ENCODE peak calls at places on chromosomes 7 and 10, in seven cellular contexts. V is lung; R is CD4-positive, alpha-beta T cell; O is HCT116; L is left ventricle myocardium inferior; F is adrenal gland; S is lower lobe of right lung. G is an unnamed sample.

GRCh38 chr7:74479961-74480829 is 26.5 kb downstream of the GTF2IRD1 start:
- DNase-seq in O (no peak), S (peak), L (peak), F (peak), R (no peak), V (peak), G (peak)

GRCh38 chr10:5888843-5889623 is 660 bp downstream of the ANKRD16 start:
- DNase-seq in O (no peak), V (peak), L (peak), F (no peak), S (peak), R (peak), G (no peak)

GRCh38 chr7:67821116-67821515 is 824.5 kb downstream of the TYW1 start:
- DNase-seq in R (no peak), S (no peak), V (no peak), O (no peak), F (no peak), L (no peak), G (no peak)

GRCh38 chr7:92824901-92825480 is 11.4 kb downstream of the CDK6 start:
- DNase-seq in O (no peak), V (no peak), F (no peak), S (no peak), R (no peak), L (no peak), G (no peak)

GRCh38 chr10:86436963-86437362 is 70.4 kb upstream of the GRID1 start:
- DNase-seq in R (no peak), F (no peak), S (no peak), O (no peak), L (no peak), V (no peak), G (no peak)

GRCh38 chr7:34227525-34227924 is 322.2 kb downstream of the BMPER start:
- DNase-seq in V (no peak), F (no peak), R (no peak), O (no peak), S (no peak), L (no peak), G (no peak)

GRCh38 chr10:124364674-124365073 is 54.0 kb downstream of the OAT start:
- DNase-seq in L (no peak), V (no peak), F (no peak), R (no peak), S (no peak), O (no peak), G (no peak)

GRCh38 chr10:60082341-60083038 is 176.1 kb upstream of the CCDC6 start:
- DNase-seq in R (no peak), O (no peak), F (no peak), V (no peak), S (no peak), L (no peak), G (no peak)

GRCh38 chr10:48638739-48639527 is 34.1 kb upstream of the ARHGAP22 start:
- DNase-seq in L (no peak), V (no peak), S (no peak), O (no peak), R (no peak), F (no peak), G (no peak)

GRCh38 chr10:96415896-96416554 is 57.2 kb upstream of the OPALIN start:
- DNase-seq in S (no peak), F (no peak), V (no peak), O (no peak), L (no peak), R (no peak), G (no peak)

GRCh38 chr7:90579181-90579688 is 16.9 kb upstream of the CDK14 start:
- DNase-seq in R (no peak), F (no peak), V (no peak), O (no peak), S (no peak), L (no peak), G (no peak)

GRCh38 chr7:55207423-55207822 is 157.7 kb upstream of the LANCL2 start:
- DNase-seq in L (no peak), R (no peak), S (no peak), F (no peak), V (no peak), O (no peak), G (no peak)

GRCh38 chr7:78792624-78793023 is 660.8 kb downstream of the MAGI2 start:
- DNase-seq in S (no peak), F (no peak), V (no peak), L (no peak), R (no peak), O (no peak), G (no peak)

GRCh38 chr7:35707422-35707821 is 12.5 kb upstream of the HERPUD2 start:
- DNase-seq in L (no peak), V (no peak), F (no peak), R (no peak), O (no peak), S (no peak), G (no peak)

GRCh38 chr7:150357277-150357676 is 11.3 kb upstream of the REPIN1 start:
- DNase-seq in S (no peak), L (no peak), F (no peak), R (peak), V (no peak), O (no peak), G (no peak)

GRCh38 chr7:147584771-147585193 is 1005.8 kb upstream of the C7orf33 start:
- DNase-seq in S (no peak), L (no peak), F (no peak), V (no peak), R (no peak), O (no peak), G (no peak)

GRCh38 chr10:86308056-86308455 is 58.5 kb downstream of the GRID1 start:
- DNase-seq in F (no peak), O (no peak), L (no peak), V (no peak), S (no peak), R (no peak), G (no peak)

GRCh38 chr10:102673961-102674511 is 29.8 kb downstream of the TRIM8 start:
- DNase-seq in F (peak), S (peak), O (no peak), R (peak), L (peak), V (peak), G (peak)

GRCh38 chr10:86263209-86263608 is 103.4 kb downstream of the GRID1 start:
- DNase-seq in V (no peak), R (no peak), S (no peak), L (no peak), O (no peak), F (peak), G (no peak)

GRCh38 chr10:13808556-13809391 is 222.0 kb downstream of the PRPF18 start:
- DNase-seq in F (no peak), V (no peak), L (no peak), O (no peak), R (no peak), S (no peak), G (no peak)

GRCh38 chr7:93566876-93567275 is 7.6 kb downstream of the CALCR start:
- DNase-seq in V (no peak), S (no peak), O (no peak), F (no peak), R (no peak), L (no peak), G (no peak)

GRCh38 chr10:124020871-124021823 is 72.3 kb downstream of the CHST15 start:
- DNase-seq in R (no peak), F (no peak), O (no peak), L (no peak), S (no peak), V (no peak), G (no peak)

GRCh38 chr10:131933016-131933694 is 32.3 kb downstream of the PPP2R2D start:
- DNase-seq in L (no peak), R (no peak), S (no peak), F (no peak), O (no peak), V (no peak), G (no peak)

GRCh38 chr10:18439601-18440000 is 211.8 kb downstream of the NSUN6 start:
- DNase-seq in L (no peak), S (no peak), O (no peak), V (no peak), R (no peak), F (no peak), G (no peak)

GRCh38 chr7:133369130-133369529 is 116.3 kb downstream of the EXOC4 start:
- DNase-seq in R (no peak), V (no peak), F (no peak), L (no peak), S (no peak), O (no peak), G (no peak)

GRCh38 chr10:84957427-84957826 is 629.0 kb downstream of the CCSER2 start:
- DNase-seq in L (no peak), V (no peak), F (no peak), O (no peak), S (no peak), R (no peak), G (no peak)

GRCh38 chr7:80279760-80280159 is 145.1 kb downstream of the GNAI1 start:
- DNase-seq in V (no peak), L (no peak), O (no peak), R (no peak), S (no peak), F (peak), G (no peak)

GRCh38 chr10:104862-105565 is 30.2 kb upstream of the ZMYND11 start:
- DNase-seq in F (no peak), L (no peak), V (no peak), S (no peak), R (no peak), O (no peak), G (no peak)

GRCh38 chr7:143288836-143289235 is 685 bp downstream of the CASP2 start:
- DNase-seq in V (no peak), S (no peak), O (no peak), L (no peak), F (no peak), R (no peak), G (no peak)

GRCh38 chr10:109919224-109919623 is 4.1 kb downstream of the XPNPEP1 start:
- DNase-seq in V (no peak), S (no peak), L (no peak), R (no peak), O (no peak), F (no peak), G (no peak)

GRCh38 chr10:71058308-71058707 is 154.1 kb upstream of the UNC5B start:
- DNase-seq in S (no peak), L (no peak), O (no peak), V (no peak), F (no peak), R (no peak), G (no peak)

GRCh38 chr7:30927040-30927439 is 15.4 kb downstream of the AQP1 start:
- DNase-seq in V (peak), O (no peak), S (peak), L (no peak), R (no peak), F (peak), G (no peak)

GRCh38 chr10:61452655-61453641 is at the start of gene TMEM26:
- DNase-seq in V (no peak), L (peak), F (peak), O (no peak), S (peak), R (no peak), G (no peak)

DNA sequence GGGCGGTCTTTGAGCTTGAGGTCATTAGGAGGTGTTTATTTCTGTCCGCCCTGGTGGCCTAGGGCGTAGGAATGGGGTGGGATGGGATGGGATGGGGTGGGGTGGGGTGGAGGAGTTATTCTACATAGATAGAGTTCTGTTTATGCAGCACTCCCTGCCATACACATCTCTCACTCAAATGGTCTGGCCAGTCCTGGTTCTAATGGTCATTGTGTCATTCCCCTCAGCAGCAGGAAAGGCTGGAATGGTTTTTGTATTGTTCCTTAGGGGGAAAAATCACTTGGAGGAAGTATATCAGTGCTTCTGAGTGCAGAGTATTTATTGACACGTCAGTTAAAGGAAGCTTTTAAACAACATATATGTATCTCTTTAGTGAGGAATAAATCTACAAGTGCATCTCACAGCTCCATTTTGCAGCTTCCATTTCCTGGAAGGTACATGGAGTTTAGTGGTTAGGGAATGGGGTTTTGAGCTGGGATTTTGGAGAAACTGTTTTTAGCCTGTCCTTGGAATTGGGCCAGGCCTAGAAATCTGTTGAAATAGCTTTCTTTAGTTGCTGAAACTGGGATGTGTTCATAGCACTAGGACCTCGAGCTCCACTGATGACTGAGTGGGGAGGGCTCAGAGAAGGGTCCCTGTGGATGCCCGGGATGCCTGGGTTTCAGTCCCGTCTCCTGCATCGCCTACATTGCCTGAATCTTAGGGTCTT is 8.3 kb downstream of the TSPAN14 start:
- DNase-seq in V (no peak), R (no peak), L (no peak), F (peak), O (no peak), S (no peak), G (no peak)
- H3K27ac ChIP-seq in V (peak), R (peak), L (peak), F (no peak), O (no peak), S (peak), G (peak)

GRCh38 chr7:38393874-38394273 is 120.4 kb upstream of the TARP start:
- DNase-seq in S (no peak), F (no peak), O (no peak), R (no peak), V (no peak), L (no peak), G (no peak)

GRCh38 chr7:38391751-38392150 is 118.3 kb upstream of the TARP start:
- DNase-seq in R (no peak), S (no peak), L (no peak), F (no peak), V (no peak), O (no peak), G (no peak)

GRCh38 chr7:38398725-38399321 is 125.4 kb upstream of the TARP start:
- DNase-seq in L (peak), O (peak), R (peak), S (peak), F (peak), V (peak), G (no peak)

DNA sequence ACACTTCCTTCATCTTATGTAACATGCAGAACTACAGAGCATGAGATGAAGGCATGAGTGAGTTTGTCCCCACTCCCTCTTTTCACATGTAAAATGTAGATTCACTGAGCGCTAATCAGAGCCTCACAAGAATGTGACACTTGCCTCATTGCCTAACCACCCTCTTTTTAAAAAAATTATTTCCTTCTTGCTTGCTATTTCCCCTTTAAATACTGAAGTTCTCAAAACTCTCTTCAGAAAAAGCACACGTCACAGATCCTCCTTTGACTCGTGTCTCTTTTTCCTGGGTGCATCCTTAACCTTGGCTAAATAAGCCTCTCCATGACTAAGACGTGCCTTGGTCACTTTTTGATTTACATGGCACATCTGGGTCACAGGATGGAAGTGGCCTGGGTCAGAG is 121.3 kb upstream of the TARP start:
- DNase-seq in S (no peak), V (no peak), F (no peak), R (no peak), L (no peak), O (no peak), G (no peak)
- H3K27ac ChIP-seq in S (no peak), V (no peak), F (no peak), R (no peak), L (no peak), O (no peak), G (no peak)

GRCh38 chr7:101817031-101817929 is at the start of gene CUX1:
- DNase-seq in S (peak), O (no peak), V (no peak), L (no peak), F (no peak), R (no peak), G (no peak)
- H3K27ac ChIP-seq in S (peak), O (peak), V (peak), L (peak), F (no peak), R (no peak), G (peak)

DNA sequence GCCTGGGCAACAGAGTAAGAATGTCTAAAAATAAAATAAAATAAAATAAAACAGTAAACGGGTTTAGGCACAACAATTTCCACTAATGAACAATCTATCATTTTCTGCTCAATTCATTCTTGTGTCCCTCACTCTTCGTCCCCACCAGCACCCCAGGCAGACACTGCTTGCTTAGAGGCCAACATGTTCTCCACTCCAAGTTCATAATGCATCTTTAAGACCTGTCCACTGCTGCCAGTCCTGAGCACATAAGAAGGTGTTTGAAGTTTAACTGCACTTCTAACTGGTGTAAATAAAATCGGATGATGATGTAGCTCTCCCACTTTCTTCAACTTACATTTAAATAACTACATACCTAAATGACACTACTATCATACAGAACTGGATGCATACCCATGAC is 13.2 kb downstream of the PDLIM1 start:
- DNase-seq in L (no peak), O (no peak), S (no peak), F (no peak), V (no peak), R (no peak), G (no peak)
- H3K27ac ChIP-seq in L (peak), O (no peak), S (peak), F (no peak), V (no peak), R (no peak), G (peak)

GRCh38 chr10:92475357-92475868 is 98.5 kb downstream of the IDE start:
- DNase-seq in V (no peak), F (no peak), L (no peak), S (no peak), R (no peak), O (no peak), G (no peak)
- H3K27ac ChIP-seq in V (no peak), F (no peak), L (no peak), S (no peak), R (no peak), O (no peak), G (no peak)

GRCh38 chr7:106215868-106216516 is 68.8 kb downstream of the NAMPT start:
- DNase-seq in S (no peak), O (no peak), L (no peak), R (no peak), F (no peak), V (no peak), G (no peak)
- H3K27ac ChIP-seq in S (peak), O (peak), L (peak), R (no peak), F (no peak), V (peak), G (peak)

DNA sequence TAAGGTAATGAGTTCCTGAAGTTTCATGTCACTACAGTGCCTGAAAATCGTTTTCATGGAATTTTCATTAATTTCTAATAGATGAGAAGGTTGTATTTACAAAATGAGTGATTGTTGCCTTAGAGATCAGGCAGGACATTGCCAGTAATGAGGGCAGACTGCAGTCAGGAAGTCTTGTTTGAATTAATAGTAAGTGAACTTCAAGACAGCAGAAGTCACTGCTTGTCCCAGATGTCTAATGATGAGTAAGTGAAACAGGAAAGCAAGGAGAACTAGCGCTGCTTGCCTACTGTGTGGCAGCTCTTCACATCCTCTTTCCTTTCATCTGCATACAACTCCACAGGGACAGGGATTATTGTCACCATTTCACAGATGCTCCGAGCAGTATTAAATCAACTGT is 237.4 kb downstream of the BAMBI start:
- DNase-seq in V (no peak), R (no peak), L (no peak), F (no peak), S (no peak), O (no peak), G (peak)
- H3K27ac ChIP-seq in V (no peak), R (no peak), L (no peak), F (no peak), S (no peak), O (no peak), G (no peak)

GRCh38 chr10:92755725-92756124 is 66.0 kb downstream of the HHEX start:
- DNase-seq in V (no peak), R (no peak), O (no peak), S (no peak), F (no peak), L (no peak), G (no peak)

GRCh38 chr10:92756233-92757065 is 66.7 kb downstream of the HHEX start:
- DNase-seq in R (no peak), O (no peak), L (no peak), S (no peak), F (no peak), V (no peak), G (no peak)

GRCh38 chr10:92757066-92757716 is 67.4 kb downstream of the HHEX start:
- DNase-seq in O (peak), S (peak), F (peak), V (peak), R (no peak), L (peak), G (peak)

GRCh38 chr10:92758594-92758993 is 68.8 kb downstream of the HHEX start:
- DNase-seq in O (no peak), R (no peak), V (no peak), F (no peak), L (no peak), S (no peak), G (no peak)

DNA sequence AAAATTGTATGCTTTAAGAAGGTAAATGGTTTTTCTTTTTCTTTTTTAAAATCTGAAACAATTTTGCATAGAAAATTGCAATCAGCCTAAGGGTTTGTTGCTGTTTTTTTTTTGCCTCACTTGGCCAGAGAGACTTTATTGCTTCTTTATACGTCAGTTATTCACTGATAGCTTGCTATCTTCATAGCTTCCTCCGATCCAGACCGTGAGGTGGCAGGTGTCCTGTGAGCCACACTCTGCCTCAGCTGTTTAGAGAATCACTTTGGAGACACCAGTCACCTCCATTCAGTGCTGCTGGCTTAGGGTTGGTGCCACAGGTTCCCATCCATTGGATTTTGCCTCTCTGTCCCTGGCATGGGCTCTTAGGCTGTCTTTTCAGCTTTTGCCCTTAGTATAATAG is 68.0 kb downstream of the HHEX start:
- DNase-seq in S (no peak), O (no peak), V (no peak), R (no peak), L (no peak), F (no peak), G (no peak)
- H3K27ac ChIP-seq in S (peak), O (no peak), V (peak), R (no peak), L (peak), F (no peak), G (peak)

G was measured in right atrium auricular region.